ENCODE peak calls at places on chromosomes 12 and 14, in nine cellular contexts. F, A, N, D, C, V, H, R and X are unnamed samples.

GRCh38 chr12:68981536-68981935 is 48.6 kb upstream of the CPM start:
- DNase-seq in F (no peak), A (no peak), N (no peak), D (no peak), C (no peak), V (no peak), H (no peak), R (no peak), X (no peak)

GRCh38 chr14:92026548-92027190 is 13.2 kb downstream of the TRIP11 start:
- DNase-seq in F (no peak), A (no peak), N (no peak), D (no peak), C (no peak), V (no peak), H (no peak), R (no peak), X (no peak)

GRCh38 chr12:25830456-25830855 is 128.0 kb upstream of the RASSF8 start:
- DNase-seq in F (no peak), A (no peak), N (no peak), D (no peak), C (peak), V (no peak), H (no peak), R (no peak), X (no peak)

GRCh38 chr12:103840881-103841689 is at the start of gene NT5DC3:
- DNase-seq in F (peak), A (peak), N (peak), D (peak), C (peak), V (peak), H (peak), R (peak), X (peak)

GRCh38 chr14:99950191-99950590 is 115.0 kb upstream of the EVL start:
- DNase-seq in F (no peak), A (no peak), N (no peak), D (no peak), C (no peak), V (no peak), H (no peak), R (no peak), X (no peak)

GRCh38 chr14:105900398-105901160 is 374.2 kb downstream of the TMEM121 start:
- DNase-seq in F (no peak), A (no peak), N (no peak), D (no peak), C (no peak), V (no peak), H (no peak), R (no peak), X (no peak)

GRCh38 chr12:109738209-109738608 is 24.6 kb downstream of the FAM222A start:
- DNase-seq in F (no peak), A (no peak), N (no peak), D (no peak), C (no peak), V (no peak), H (no peak), R (no peak), X (no peak)

GRCh38 chr12:109736552-109737108 is 23.0 kb downstream of the FAM222A start:
- DNase-seq in F (no peak), A (no peak), N (no peak), D (no peak), C (peak), V (no peak), H (no peak), R (peak), X (no peak)

GRCh38 chr12:77007476-77007875 is 57.9 kb downstream of the E2F7 start:
- DNase-seq in F (no peak), A (no peak), N (no peak), D (no peak), C (no peak), V (no peak), H (no peak), R (no peak), X (no peak)

GRCh38 chr14:91835920-91836843 is 31.2 kb downstream of the TC2N start:
- DNase-seq in F (peak), A (peak), N (peak), D (peak), C (peak), V (peak), H (peak), R (peak), X (no peak)

GRCh38 chr12:113240395-113240794 is 19.1 kb downstream of the TPCN1 start:
- DNase-seq in F (no peak), A (no peak), N (peak), D (no peak), C (no peak), V (no peak), H (no peak), R (no peak), X (no peak)

GRCh38 chr14:69605761-69606160 is 5.6 kb upstream of the SUSD6 start:
- DNase-seq in F (no peak), A (no peak), N (no peak), D (no peak), C (peak), V (no peak), H (no peak), R (no peak), X (no peak)

GRCh38 chr12:127482950-127483349 is 784.0 kb upstream of the TMEM132C start:
- DNase-seq in F (no peak), A (no peak), N (no peak), D (no peak), C (no peak), V (no peak), H (no peak), R (no peak), X (no peak)

GRCh38 chr12:48104531-48104930 is 1.3 kb downstream of the SENP1 start:
- DNase-seq in F (no peak), A (no peak), N (no peak), D (no peak), C (peak), V (no peak), H (no peak), R (no peak), X (no peak)

GRCh38 chr14:53951661-53952265 is 4.9 kb downstream of the BMP4 start:
- DNase-seq in F (no peak), A (no peak), N (no peak), D (no peak), C (no peak), V (no peak), H (no peak), R (no peak), X (no peak)

GRCh38 chr14:34843011-34843554 is 32.1 kb downstream of the BAZ1A start:
- DNase-seq in F (no peak), A (no peak), N (no peak), D (no peak), C (peak), V (peak), H (no peak), R (no peak), X (peak)

GRCh38 chr12:131865196-131865875 is 29.1 kb upstream of the ULK1 start:
- DNase-seq in F (no peak), A (no peak), N (no peak), D (no peak), C (peak), V (no peak), H (no peak), R (no peak), X (no peak)

GRCh38 chr12:48165089-48166031 is 8.0 kb upstream of the ASB8 start:
- DNase-seq in F (peak), A (no peak), N (peak), D (no peak), C (peak), V (no peak), H (no peak), R (no peak), X (no peak)

GRCh38 chr12:62414180-62414579 is 52.4 kb upstream of the MON2 start:
- DNase-seq in F (no peak), A (no peak), N (no peak), D (no peak), C (no peak), V (no peak), H (no peak), R (no peak), X (no peak)